ENCODE peak calls at places on chromosomes 6 and 20, in seven cellular contexts. P is Kasumi-1; Q is activated CD4-positive, alpha-beta T cell treated with anti-CD3 and anti-CD28 coated beads, Interleukin-2, amount 10 ng/mL, durations not matched to agents 7 days and 5 days; I is NCI-H1436 treated with DMSO at 0.1 percent for 48 hours; L is choroid plexus epithelial cell; R is RWPE1; G is iPS-NIHi11. A is an unnamed sample.

GRCh38 chr20:10648651-10649050 is 25.1 kb downstream of the JAG1 start:
- DNase-seq in R (no peak), G (no peak), I (no peak), L (peak; percentile 82), Q (no peak), P (no peak), A (no peak)

GRCh38 chr6:54308677-54309315 is 555 bp downstream of the TINAG start:
- DNase-seq in I (no peak), R (no peak), Q (no peak), G (no peak), P (no peak), L (no peak), A (no peak)

GRCh38 chr6:96923871-96924493 is 546 bp upstream of the KLHL32 start:
- DNase-seq in Q (no peak), I (no peak), R (peak; percentile 7), G (no peak), L (peak; percentile 10), P (no peak), A (no peak)

GRCh38 chr6:68343901-68344300 is 291.2 kb upstream of the ADGRB3 start:
- DNase-seq in P (peak; percentile 76), L (peak; percentile 74), I (peak; percentile 12), Q (peak; percentile 6), G (peak; percentile 66), R (peak; percentile 51), A (no peak)

GRCh38 chr20:4455301-4455701 is 266.4 kb upstream of the PRND start:
- DNase-seq in G (no peak), Q (no peak), P (no peak), I (no peak), R (peak; percentile 47), L (no peak), A (no peak)

GRCh38 chr6:18515767-18516166 is 128.6 kb downstream of the RNF144B start:
- DNase-seq in R (no peak), P (no peak), I (no peak), G (no peak), Q (no peak), L (no peak), A (no peak)

GRCh38 chr6:157747395-157747794 is 75.7 kb upstream of the SNX9 start:
- DNase-seq in P (no peak), R (no peak), G (no peak), L (no peak), I (no peak), Q (no peak), A (no peak)

GRCh38 chr6:149942461-149942829 is 631 bp downstream of the ULBP2 start:
- DNase-seq in I (no peak), G (no peak), P (no peak), L (no peak), Q (no peak), R (no peak), A (no peak)

GRCh38 chr6:5499644-5500306 is 238.5 kb downstream of the FARS2 start:
- DNase-seq in G (no peak), L (no peak), I (no peak), P (no peak), Q (no peak), R (peak; percentile 28), A (no peak)

GRCh38 chr6:143169440-143169839 is 108.8 kb downstream of the AIG1 start:
- DNase-seq in L (no peak), I (no peak), R (no peak), P (no peak), Q (no peak), G (no peak), A (no peak)

GRCh38 chr6:21402368-21402767 is 191.2 kb upstream of the SOX4 start:
- DNase-seq in L (peak; percentile 85), G (no peak), Q (no peak), I (no peak), P (no peak), R (no peak), A (peak; percentile 30)

GRCh38 chr6:109687271-109687721 is 3.7 kb downstream of the AK9 start:
- DNase-seq in I (no peak), R (peak; percentile 46), P (peak; percentile 13), Q (no peak), L (peak; percentile 91), G (no peak), A (no peak)

A was measured in activated CD4-positive, alpha-beta memory T cell treated with anti-CD3 and anti-CD28 coated beads, Interleukin-2, amount 10 ng/mL, durations not matched to agents 7 days and 5 days.